ENCODE peak calls at places on chromosome 22, in five cellular contexts. T is activated T-helper 1 cell treated with Interleukin-2 at 50 U/mL for 16 hours; X is IMR-90; L is stimulated activated CD8-positive, alpha-beta memory T cell treated with anti-CD3 and anti-CD28 coated beads, Interleukin-12 subunit alpha, Interleukin-12 subunit beta, amount 100 ng/mL, for 4 hours; K is SK-N-DZ. W is an unnamed sample.

GRCh38 chr22:46366327-46366731 is 30.8 kb downstream of the TRMU start:
- DNase-seq in T (no peak), X (no peak), L (no peak), K (no peak), W (no peak)

GRCh38 chr22:24153353-24153752 is 27.9 kb upstream of the SUSD2 start:
- DNase-seq in T (peak; percentile 39), X (peak; percentile 69), L (no peak), K (no peak), W (peak; percentile 24)

GRCh38 chr22:24146190-24146616 is 35.1 kb upstream of the SUSD2 start:
- DNase-seq in T (no peak), X (peak; percentile 83), L (no peak), K (no peak), W (peak; percentile 82)

GRCh38 chr22:21837184-21837979 is 30.1 kb downstream of the MAPK1 start:
- DNase-seq in T (no peak), X (peak; percentile 91), L (no peak), K (no peak), W (no peak)

GRCh38 chr22:22556578-22556977 is 2.5 kb downstream of the PRAME start:
- DNase-seq in T (no peak), X (no peak), L (no peak), K (no peak), W (no peak)

GRCh38 chr22:26707581-26707980 is 50.2 kb downstream of the MIAT start:
- DNase-seq in T (no peak), X (no peak), L (no peak), K (no peak), W (peak; percentile 29)

GRCh38 chr22:45336971-45337431 is 27.3 kb downstream of the FAM118A start:
- DNase-seq in T (no peak), X (no peak), L (no peak), K (no peak), W (no peak)

GRCh38 chr22:27997538-27997937 is 78.5 kb upstream of the PITPNB start:
- DNase-seq in T (no peak), X (peak; percentile 25), L (no peak), K (no peak), W (peak; percentile 26)

GRCh38 chr22:37431366-37431765 is 4.1 kb upstream of the ELFN2 start:
- DNase-seq in T (no peak), X (peak; percentile 12), L (no peak), K (no peak), W (no peak)

GRCh38 chr22:49427341-49427740 is 400.3 kb downstream of the BRD1 start:
- DNase-seq in T (no peak), X (no peak), L (no peak), K (no peak), W (no peak)

GRCh38 chr22:38327805-38328204 is 10.6 kb upstream of the CSNK1E start:
- DNase-seq in T (no peak), X (peak; percentile 63), L (no peak), K (no peak), W (no peak)

GRCh38 chr22:39239561-39240423 is 5.0 kb downstream of the PDGFB start:
- DNase-seq in T (no peak), X (no peak), L (no peak), K (no peak), W (no peak)

GRCh38 chr22:37209140-37209845 is 3.0 kb downstream of the SSTR3 start:
- DNase-seq in T (no peak), X (no peak), L (no peak), K (no peak), W (no peak)